ENCODE peak calls at places on chromosomes 6 and 20, in ten cellular contexts. One of them, this sample, is unnamed.

GRCh38 chr20:50478162-50479036 is 31.8 kb upstream of the PTPN1 start:
- DNase-seq in endothelial cell: peak; percentile 71
- DNase-seq in H9: peak; percentile 80
- DNase-seq in body of pancreas: peak; percentile 62
- DNase-seq in transverse colon: peak; percentile 81
- DNase-seq in fibroblast of mammary gland: peak; percentile 68
- DNase-seq in lower lobe of right lung: peak; percentile 88
- DNase-seq in cardiac fibroblast: peak; percentile 65
- DNase-seq in left ventricle myocardium inferior: peak; percentile 47
- DNase-seq in progenitor cell of endocrine pancreas: no peak
- DNase-seq in this sample: peak; percentile 64

GRCh38 chr6:63689421-63689820 is 53.8 kb downstream of the PHF3 start:
- DNase-seq in endothelial cell: no peak
- DNase-seq in H9: no peak
- DNase-seq in body of pancreas: no peak
- DNase-seq in transverse colon: no peak
- DNase-seq in fibroblast of mammary gland: no peak
- DNase-seq in lower lobe of right lung: no peak
- DNase-seq in cardiac fibroblast: no peak
- DNase-seq in left ventricle myocardium inferior: no peak
- DNase-seq in progenitor cell of endocrine pancreas: no peak
- DNase-seq in this sample: no peak

GRCh38 chr6:39915866-39916265 is 18.4 kb downstream of the MOCS1 start:
- DNase-seq in endothelial cell: no peak
- DNase-seq in H9: no peak
- DNase-seq in body of pancreas: no peak
- DNase-seq in transverse colon: no peak
- DNase-seq in fibroblast of mammary gland: no peak
- DNase-seq in lower lobe of right lung: no peak
- DNase-seq in cardiac fibroblast: no peak
- DNase-seq in left ventricle myocardium inferior: no peak
- DNase-seq in progenitor cell of endocrine pancreas: no peak
- DNase-seq in this sample: no peak

GRCh38 chr6:4320860-4321259 is 185.5 kb upstream of the ECI2 start:
- DNase-seq in endothelial cell: no peak
- DNase-seq in H9: no peak
- DNase-seq in body of pancreas: no peak
- DNase-seq in transverse colon: no peak
- DNase-seq in fibroblast of mammary gland: peak; percentile 93
- DNase-seq in lower lobe of right lung: no peak
- DNase-seq in cardiac fibroblast: peak; percentile 92
- DNase-seq in left ventricle myocardium inferior: no peak
- DNase-seq in progenitor cell of endocrine pancreas: no peak
- DNase-seq in this sample: peak; percentile 93

GRCh38 chr6:9248125-9248524 is 812.8 kb upstream of the SLC35B3 start:
- DNase-seq in endothelial cell: no peak
- DNase-seq in H9: no peak
- DNase-seq in body of pancreas: no peak
- DNase-seq in transverse colon: no peak
- DNase-seq in fibroblast of mammary gland: no peak
- DNase-seq in lower lobe of right lung: no peak
- DNase-seq in cardiac fibroblast: no peak
- DNase-seq in left ventricle myocardium inferior: no peak
- DNase-seq in progenitor cell of endocrine pancreas: no peak
- DNase-seq in this sample: peak; percentile 16

GRCh38 chr6:116034327-116034726 is 26.4 kb downstream of the FRK start:
- DNase-seq in endothelial cell: no peak
- DNase-seq in H9: no peak
- DNase-seq in body of pancreas: no peak
- DNase-seq in transverse colon: no peak
- DNase-seq in fibroblast of mammary gland: peak; percentile 53
- DNase-seq in lower lobe of right lung: no peak
- DNase-seq in cardiac fibroblast: peak; percentile 76
- DNase-seq in left ventricle myocardium inferior: no peak
- DNase-seq in progenitor cell of endocrine pancreas: no peak
- DNase-seq in this sample: peak; percentile 57

GRCh38 chr6:20931093-20931492 is 396.8 kb downstream of the CDKAL1 start:
- DNase-seq in endothelial cell: no peak
- DNase-seq in H9: no peak
- DNase-seq in body of pancreas: no peak
- DNase-seq in transverse colon: no peak
- DNase-seq in fibroblast of mammary gland: no peak
- DNase-seq in lower lobe of right lung: no peak
- DNase-seq in cardiac fibroblast: no peak
- DNase-seq in left ventricle myocardium inferior: no peak
- DNase-seq in progenitor cell of endocrine pancreas: no peak
- DNase-seq in this sample: no peak

GRCh38 chr20:36794116-36794474 is 20.5 kb upstream of the DSN1 start:
- DNase-seq in endothelial cell: no peak
- DNase-seq in H9: no peak
- DNase-seq in body of pancreas: no peak
- DNase-seq in transverse colon: no peak
- DNase-seq in fibroblast of mammary gland: no peak
- DNase-seq in lower lobe of right lung: no peak
- DNase-seq in cardiac fibroblast: no peak
- DNase-seq in left ventricle myocardium inferior: no peak
- DNase-seq in progenitor cell of endocrine pancreas: no peak
- DNase-seq in this sample: no peak

GRCh38 chr6:70980800-70981199 is 23.9 kb upstream of the B3GAT2 start:
- DNase-seq in endothelial cell: no peak
- DNase-seq in H9: no peak
- DNase-seq in body of pancreas: no peak
- DNase-seq in transverse colon: no peak
- DNase-seq in fibroblast of mammary gland: no peak
- DNase-seq in lower lobe of right lung: no peak
- DNase-seq in cardiac fibroblast: no peak
- DNase-seq in left ventricle myocardium inferior: no peak
- DNase-seq in progenitor cell of endocrine pancreas: no peak
- DNase-seq in this sample: no peak

GRCh38 chr6:53879608-53880007 is 84.8 kb downstream of the LRRC1 start:
- DNase-seq in endothelial cell: no peak
- DNase-seq in H9: no peak
- DNase-seq in body of pancreas: no peak
- DNase-seq in transverse colon: no peak
- DNase-seq in fibroblast of mammary gland: peak; percentile 8
- DNase-seq in lower lobe of right lung: no peak
- DNase-seq in cardiac fibroblast: no peak
- DNase-seq in left ventricle myocardium inferior: no peak
- DNase-seq in progenitor cell of endocrine pancreas: no peak
- DNase-seq in this sample: no peak

GRCh38 chr6:149483302-149483701 is 1.5 kb downstream of the ZC3H12D start:
- DNase-seq in endothelial cell: no peak
- DNase-seq in H9: no peak
- DNase-seq in body of pancreas: no peak
- DNase-seq in transverse colon: no peak
- DNase-seq in fibroblast of mammary gland: no peak
- DNase-seq in lower lobe of right lung: no peak
- DNase-seq in cardiac fibroblast: no peak
- DNase-seq in left ventricle myocardium inferior: no peak
- DNase-seq in progenitor cell of endocrine pancreas: no peak
- DNase-seq in this sample: no peak

GRCh38 chr6:157744202-157744601 is 78.8 kb upstream of the SNX9 start:
- DNase-seq in endothelial cell: no peak
- DNase-seq in H9: no peak
- DNase-seq in body of pancreas: no peak
- DNase-seq in transverse colon: no peak
- DNase-seq in fibroblast of mammary gland: no peak
- DNase-seq in lower lobe of right lung: no peak
- DNase-seq in cardiac fibroblast: no peak
- DNase-seq in left ventricle myocardium inferior: no peak
- DNase-seq in progenitor cell of endocrine pancreas: no peak
- DNase-seq in this sample: no peak

GRCh38 chr6:111823831-111824607 is 49.2 kb downstream of the FYN start:
- DNase-seq in endothelial cell: no peak
- DNase-seq in H9: no peak
- DNase-seq in body of pancreas: no peak
- DNase-seq in transverse colon: no peak
- DNase-seq in fibroblast of mammary gland: peak; percentile 77
- DNase-seq in lower lobe of right lung: no peak
- DNase-seq in cardiac fibroblast: peak; percentile 77
- DNase-seq in left ventricle myocardium inferior: no peak
- DNase-seq in progenitor cell of endocrine pancreas: no peak
- DNase-seq in this sample: peak; percentile 62

GRCh38 chr6:124203812-124204167 is 400.1 kb downstream of the NKAIN2 start:
- DNase-seq in endothelial cell: no peak
- DNase-seq in H9: no peak
- DNase-seq in body of pancreas: no peak
- DNase-seq in transverse colon: no peak
- DNase-seq in fibroblast of mammary gland: peak; percentile 75
- DNase-seq in lower lobe of right lung: no peak
- DNase-seq in cardiac fibroblast: peak; percentile 21
- DNase-seq in left ventricle myocardium inferior: no peak
- DNase-seq in progenitor cell of endocrine pancreas: no peak
- DNase-seq in this sample: no peak

GRCh38 chr20:12740647-12741046 is 268.1 kb upstream of the SPTLC3 start:
- DNase-seq in endothelial cell: no peak
- DNase-seq in H9: no peak
- DNase-seq in body of pancreas: no peak
- DNase-seq in transverse colon: no peak
- DNase-seq in fibroblast of mammary gland: no peak
- DNase-seq in lower lobe of right lung: no peak
- DNase-seq in cardiac fibroblast: no peak
- DNase-seq in left ventricle myocardium inferior: no peak
- DNase-seq in progenitor cell of endocrine pancreas: no peak
- DNase-seq in this sample: no peak

GRCh38 chr6:150293423-150294280 is 75.2 kb upstream of the IYD start:
- DNase-seq in endothelial cell: no peak
- DNase-seq in H9: no peak
- DNase-seq in body of pancreas: no peak
- DNase-seq in transverse colon: no peak
- DNase-seq in fibroblast of mammary gland: peak; percentile 92
- DNase-seq in lower lobe of right lung: no peak
- DNase-seq in cardiac fibroblast: peak; percentile 77
- DNase-seq in left ventricle myocardium inferior: no peak
- DNase-seq in progenitor cell of endocrine pancreas: no peak
- DNase-seq in this sample: peak; percentile 47

GRCh38 chr6:106426258-106426657 is 65.7 kb downstream of the CRYBG1 start:
- DNase-seq in endothelial cell: no peak
- DNase-seq in H9: no peak
- DNase-seq in body of pancreas: no peak
- DNase-seq in transverse colon: no peak
- DNase-seq in fibroblast of mammary gland: no peak
- DNase-seq in lower lobe of right lung: no peak
- DNase-seq in cardiac fibroblast: no peak
- DNase-seq in left ventricle myocardium inferior: no peak
- DNase-seq in progenitor cell of endocrine pancreas: no peak
- DNase-seq in this sample: no peak

GRCh38 chr20:36483919-36484808 is 57.2 kb upstream of the MYL9 start:
- DNase-seq in endothelial cell: no peak
- DNase-seq in H9: no peak
- DNase-seq in body of pancreas: peak; percentile 61
- DNase-seq in transverse colon: no peak
- DNase-seq in fibroblast of mammary gland: no peak
- DNase-seq in lower lobe of right lung: no peak
- DNase-seq in cardiac fibroblast: no peak
- DNase-seq in left ventricle myocardium inferior: no peak
- DNase-seq in progenitor cell of endocrine pancreas: no peak
- DNase-seq in this sample: no peak

DNA sequence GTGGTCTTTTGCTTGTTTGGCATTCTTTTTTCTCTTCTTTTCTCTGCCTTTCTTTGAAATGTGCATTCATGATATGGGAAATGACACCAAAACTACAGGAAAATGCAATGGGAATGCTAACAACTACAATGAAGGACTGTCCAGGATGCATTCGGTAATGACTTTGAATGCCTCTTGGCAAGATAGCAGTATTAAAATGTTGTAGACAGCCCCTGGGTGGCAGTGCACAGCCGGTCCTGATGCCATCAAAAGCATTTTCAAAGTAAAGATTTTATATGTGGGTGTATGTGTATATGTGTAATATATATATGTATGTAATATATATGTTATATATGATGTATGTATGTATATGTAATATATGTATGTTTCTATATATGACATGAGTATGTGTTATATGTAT is 218.9 kb upstream of the MMS22L start:
- DNase-seq in endothelial cell: no peak
- DNase-seq in H9: no peak
- DNase-seq in body of pancreas: no peak
- DNase-seq in transverse colon: no peak
- DNase-seq in fibroblast of mammary gland: no peak
- DNase-seq in lower lobe of right lung: no peak
- DNase-seq in cardiac fibroblast: no peak
- DNase-seq in left ventricle myocardium inferior: no peak
- DNase-seq in progenitor cell of endocrine pancreas: no peak
- DNase-seq in this sample: no peak
- TF ChIP-seq CTCF in endothelial cell: no peak
- TF ChIP-seq CTCF in H9: no peak
- TF ChIP-seq CTCF in body of pancreas: no peak
- TF ChIP-seq CTCF in transverse colon: no peak
- TF ChIP-seq CTCF in fibroblast of mammary gland: no peak
- TF ChIP-seq CTCF in lower lobe of right lung: no peak
- TF ChIP-seq CTCF in cardiac fibroblast: no peak
- TF ChIP-seq CTCF in left ventricle myocardium inferior: no peak
- TF ChIP-seq CTCF in progenitor cell of endocrine pancreas: no peak
- TF ChIP-seq CTCF in this sample: no peak

DNA sequence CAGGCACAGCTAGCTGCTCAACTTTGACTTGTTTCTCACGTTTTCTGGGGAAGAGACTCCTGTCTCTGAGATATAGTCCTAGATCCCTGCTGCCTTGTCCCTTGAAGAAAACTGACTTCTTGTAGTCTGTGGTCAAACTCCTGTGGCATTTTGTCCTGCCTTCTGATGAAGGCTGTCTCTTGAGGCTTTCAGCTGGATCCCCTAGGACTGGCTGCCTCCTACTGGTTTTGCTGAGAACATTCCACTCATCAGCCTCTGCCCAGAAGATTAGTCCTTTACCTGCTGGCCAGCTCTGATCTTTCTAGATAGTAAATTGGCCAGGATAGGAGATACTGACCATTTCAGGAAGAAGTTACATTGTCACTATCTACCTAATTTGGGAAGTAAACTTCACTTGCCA is 71.9 kb upstream of the CNR1 start:
- DNase-seq in endothelial cell: peak; percentile 57
- DNase-seq in H9: peak; percentile 66
- DNase-seq in body of pancreas: no peak
- DNase-seq in transverse colon: peak; percentile 33
- DNase-seq in fibroblast of mammary gland: peak; percentile 14
- DNase-seq in lower lobe of right lung: no peak
- DNase-seq in cardiac fibroblast: peak; percentile 0
- DNase-seq in left ventricle myocardium inferior: no peak
- DNase-seq in progenitor cell of endocrine pancreas: peak; percentile 19
- DNase-seq in this sample: peak; percentile 4
- TF ChIP-seq CTCF in endothelial cell: peak; percentile 40
- TF ChIP-seq CTCF in H9: peak; percentile 83
- TF ChIP-seq CTCF in body of pancreas: no peak
- TF ChIP-seq CTCF in transverse colon: peak; percentile 71
- TF ChIP-seq CTCF in fibroblast of mammary gland: peak; percentile 29
- TF ChIP-seq CTCF in lower lobe of right lung: peak; percentile 49
- TF ChIP-seq CTCF in cardiac fibroblast: peak; percentile 46
- TF ChIP-seq CTCF in left ventricle myocardium inferior: no peak
- TF ChIP-seq CTCF in progenitor cell of endocrine pancreas: peak; percentile 72
- TF ChIP-seq CTCF in this sample: no peak

GRCh38 chr20:32893878-32894483 is 35.3 kb downstream of the EFCAB8 start:
- DNase-seq in endothelial cell: peak; percentile 52
- DNase-seq in H9: peak; percentile 85
- DNase-seq in body of pancreas: no peak
- DNase-seq in transverse colon: no peak
- DNase-seq in fibroblast of mammary gland: peak; percentile 12
- DNase-seq in lower lobe of right lung: no peak
- DNase-seq in cardiac fibroblast: peak; percentile 11
- DNase-seq in left ventricle myocardium inferior: no peak
- DNase-seq in progenitor cell of endocrine pancreas: no peak
- DNase-seq in this sample: no peak
- TF ChIP-seq CTCF in endothelial cell: peak; percentile 65
- TF ChIP-seq CTCF in H9: peak; percentile 98
- TF ChIP-seq CTCF in body of pancreas: no peak
- TF ChIP-seq CTCF in transverse colon: peak; percentile 14
- TF ChIP-seq CTCF in fibroblast of mammary gland: peak; percentile 48
- TF ChIP-seq CTCF in lower lobe of right lung: peak; percentile 26
- TF ChIP-seq CTCF in cardiac fibroblast: peak; percentile 56
- TF ChIP-seq CTCF in left ventricle myocardium inferior: peak; percentile 50
- TF ChIP-seq CTCF in progenitor cell of endocrine pancreas: peak; percentile 44
- TF ChIP-seq CTCF in this sample: peak; percentile 35

GRCh38 chr6:146358341-146359046 is 185.1 kb upstream of the RAB32 start:
- DNase-seq in endothelial cell: no peak
- DNase-seq in H9: no peak
- DNase-seq in body of pancreas: no peak
- DNase-seq in transverse colon: no peak
- DNase-seq in fibroblast of mammary gland: peak; percentile 69
- DNase-seq in lower lobe of right lung: no peak
- DNase-seq in cardiac fibroblast: peak; percentile 66
- DNase-seq in left ventricle myocardium inferior: no peak
- DNase-seq in progenitor cell of endocrine pancreas: no peak
- DNase-seq in this sample: peak; percentile 68
- TF ChIP-seq CTCF in endothelial cell: no peak
- TF ChIP-seq CTCF in H9: no peak
- TF ChIP-seq CTCF in body of pancreas: no peak
- TF ChIP-seq CTCF in transverse colon: no peak
- TF ChIP-seq CTCF in fibroblast of mammary gland: no peak
- TF ChIP-seq CTCF in lower lobe of right lung: no peak
- TF ChIP-seq CTCF in cardiac fibroblast: no peak
- TF ChIP-seq CTCF in left ventricle myocardium inferior: no peak
- TF ChIP-seq CTCF in progenitor cell of endocrine pancreas: no peak
- TF ChIP-seq CTCF in this sample: no peak